ENCODE peak calls at places on chromosomes 4 and X, in four cellular contexts. V is tibial nerve, A is WERI-Rb-1, Q is PC-3. E is an unnamed sample.

GRCh38 chr4:2041234-2042130 is 17.6 kb upstream of the NAT8L start:
- DNase-seq in A (peak), V (peak), Q (peak), E (no peak)

GRCh38 chr4:77819409-77819835 is 254 bp upstream of the CNOT6L start:
- DNase-seq in A (peak), Q (no peak), V (no peak), E (peak)

GRCh38 chr4:106305435-106306055 is 10.5 kb downstream of the TBCK start:
- DNase-seq in A (no peak), Q (no peak), V (no peak), E (no peak)

GRCh38 chrX:70452143-70452733 is 7.6 kb downstream of the DLG3 start:
- DNase-seq in Q (peak), V (peak), A (peak), E (no peak)

GRCh38 chr4:39228377-39228776 is 46.0 kb downstream of the WDR19 start:
- DNase-seq in A (no peak), Q (no peak), V (no peak), E (no peak)

GRCh38 chrX:55187281-55187680 is 32.9 kb upstream of the PAGE5 start:
- DNase-seq in V (no peak), Q (peak), A (no peak), E (no peak)

GRCh38 chr4:93203708-93204107 is 624.8 kb upstream of the ATOH1 start:
- DNase-seq in A (no peak), Q (no peak), V (no peak), E (no peak)

GRCh38 chr4:33063238-33063637 is 2343.1 kb downstream of the PCDH7 start:
- DNase-seq in Q (peak), A (no peak), V (no peak), E (no peak)

GRCh38 chr4:155599102-155599501 is 67.5 kb upstream of the GUCY1A1 start:
- DNase-seq in Q (no peak), A (no peak), V (no peak), E (no peak)

GRCh38 chr4:174365018-174365587 is 81.4 kb downstream of the CEP44 start:
- DNase-seq in A (no peak), V (no peak), Q (peak), E (no peak)

GRCh38 chr4:184074989-184075388 is 142.7 kb downstream of the ENPP6 start:
- DNase-seq in A (no peak), Q (no peak), V (no peak), E (no peak)

GRCh38 chr4:72567821-72568620 is 1.0 kb downstream of the ADAMTS3 start:
- DNase-seq in V (peak), A (peak), Q (peak), E (peak)

GRCh38 chr4:6137027-6137746 is 63.2 kb downstream of the JAKMIP1 start:
- DNase-seq in Q (no peak), V (no peak), A (no peak), E (no peak)

GRCh38 chrX:103533428-103534216 is 14.3 kb upstream of the RAB40A start:
- DNase-seq in V (peak), A (peak), Q (peak), E (peak)

GRCh38 chr4:5992171-5993062 is 25.8 kb downstream of the C4orf50 start:
- DNase-seq in V (no peak), A (peak), Q (no peak), E (peak)

GRCh38 chrX:14776901-14777300 is 96.0 kb downstream of the FANCB start:
- DNase-seq in A (no peak), Q (no peak), V (no peak), E (no peak)

GRCh38 chr4:184648220-184649025 is 824 bp downstream of the CASP3 start:
- DNase-seq in Q (peak), V (peak), A (peak), E (peak)

GRCh38 chr4:61511716-61512488 is 311.8 kb downstream of the ADGRL3 start:
- DNase-seq in A (no peak), Q (peak), V (no peak), E (no peak)

GRCh38 chr4:69025191-69025998 is 70.9 kb upstream of the UGT2B7 start:
- DNase-seq in A (peak), V (no peak), Q (peak), E (no peak)

GRCh38 chr4:23005691-23006090 is 313.0 kb downstream of the GBA3 start:
- DNase-seq in A (no peak), V (no peak), Q (no peak), E (no peak)

GRCh38 chr4:815464-816146 is 10.3 kb downstream of the CPLX1 start:
- DNase-seq in V (no peak), Q (no peak), A (no peak), E (no peak)

GRCh38 chr4:41142946-41143720 is 71.2 kb downstream of the APBB2 start:
- DNase-seq in Q (peak), A (no peak), V (peak), E (peak)

GRCh38 chrX:155966876-155967275 is 30.6 kb upstream of the IL9R start:
- DNase-seq in A (peak), V (no peak), Q (peak), E (no peak)

GRCh38 chr4:140726776-140727500 is 29.2 kb downstream of the TBC1D9 start:
- DNase-seq in V (no peak), A (no peak), Q (peak), E (no peak)

GRCh38 chr4:37993806-37994205 is 33.6 kb downstream of the PTTG2 start:
- DNase-seq in V (no peak), A (no peak), Q (no peak), E (no peak)
- H3K4me3 ChIP-seq in V (no peak), A (no peak), Q (no peak), E (no peak)

GRCh38 chr4:47466061-47466785 is 2.7 kb upstream of the COMMD8 start:
- DNase-seq in A (no peak), V (no peak), Q (no peak), E (no peak)

GRCh38 chr4:47462799-47463234 is 685 bp downstream of the COMMD8 start:
- DNase-seq in V (no peak), Q (no peak), A (no peak), E (no peak)

GRCh38 chr4:47468686-47469365 is 5.3 kb upstream of the COMMD8 start:
- DNase-seq in V (no peak), A (no peak), Q (no peak), E (no peak)

GRCh38 chr4:47465008-47465407 is 1.5 kb upstream of the COMMD8 start:
- DNase-seq in V (no peak), A (no peak), Q (no peak), E (no peak)

DNA sequence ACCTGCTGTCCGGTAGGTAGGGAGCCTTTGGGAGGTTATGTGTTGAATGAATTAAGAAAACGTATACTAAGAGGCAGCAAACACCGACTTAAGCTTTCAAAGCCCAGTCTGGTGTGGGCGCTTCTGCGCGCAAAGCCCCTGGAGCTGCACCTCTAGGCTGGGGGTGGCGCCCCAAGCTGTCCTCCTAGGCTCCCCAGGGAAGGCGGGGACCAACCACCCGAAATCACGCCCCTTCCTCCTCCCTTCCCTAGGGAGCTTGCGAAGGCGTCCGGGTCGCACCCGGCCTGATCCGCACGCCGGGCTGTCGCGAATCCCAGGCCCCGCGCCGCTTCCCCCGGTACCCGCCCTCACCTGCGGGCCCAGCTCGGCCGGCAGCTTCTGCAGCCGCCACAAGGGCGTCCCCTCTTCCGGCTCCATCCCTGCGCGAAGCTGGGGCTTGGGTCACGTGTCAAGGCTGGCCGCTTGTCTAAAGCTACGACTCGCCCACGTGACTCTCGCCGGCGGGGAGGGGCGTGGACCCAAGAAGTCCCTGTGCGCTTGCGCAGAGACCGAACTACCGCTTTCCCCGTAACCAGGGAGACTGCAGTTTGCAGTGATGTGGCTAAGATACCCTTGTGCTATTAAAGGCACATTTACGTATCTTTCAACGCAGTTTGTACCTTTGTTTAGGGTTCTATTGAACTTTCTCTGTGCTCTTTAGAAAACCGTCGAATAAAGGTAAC is at the start of gene COMMD8:
- DNase-seq in Q (peak), A (peak), V (peak), E (peak)
- TF ChIP-seq CTCF in Q (no peak), A (peak), V (peak), E (peak)

GRCh38 chr4:102388636-102389035 is 43.4 kb upstream of the SLC39A8 start:
- DNase-seq in V (no peak), A (no peak), Q (peak), E (no peak)
- H3K27ac ChIP-seq in V (no peak), A (no peak), Q (no peak), E (no peak)

GRCh38 chr4:26365537-26366150 is 44.8 kb downstream of the RBPJ start:
- DNase-seq in V (no peak), A (no peak), Q (no peak), E (no peak)

GRCh38 chr4:26362745-26363439 is 42.1 kb downstream of the RBPJ start:
- DNase-seq in A (no peak), Q (peak), V (no peak), E (no peak)

GRCh38 chr4:26360273-26360672 is 39.5 kb downstream of the RBPJ start:
- DNase-seq in A (no peak), Q (no peak), V (no peak), E (no peak)

GRCh38 chr4:26361287-26361686 is 40.5 kb downstream of the RBPJ start:
- DNase-seq in V (no peak), Q (no peak), A (no peak), E (no peak)

DNA sequence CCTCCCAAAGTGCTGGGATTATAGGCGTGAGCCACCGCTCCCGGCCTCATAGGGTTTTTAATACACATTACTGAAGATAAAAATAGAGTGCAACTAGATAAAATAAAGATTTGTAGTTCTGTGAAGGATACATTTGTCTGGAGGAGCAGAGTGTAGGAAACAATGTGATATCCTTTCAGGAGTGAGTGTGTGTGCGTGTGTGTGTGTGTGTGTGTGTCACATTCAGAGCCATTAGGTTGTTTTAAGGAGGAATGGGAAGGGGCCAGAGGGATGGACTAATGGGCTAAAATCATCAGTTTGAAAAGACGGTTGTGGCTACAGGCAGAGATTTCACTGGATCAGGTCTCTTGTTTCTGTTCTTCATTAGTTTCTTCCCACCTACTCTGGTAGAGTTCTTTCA is 40.0 kb downstream of the RBPJ start:
- DNase-seq in Q (no peak), A (no peak), V (no peak), E (no peak)
- H3K4me3 ChIP-seq in Q (no peak), A (no peak), V (no peak), E (no peak)

DNA sequence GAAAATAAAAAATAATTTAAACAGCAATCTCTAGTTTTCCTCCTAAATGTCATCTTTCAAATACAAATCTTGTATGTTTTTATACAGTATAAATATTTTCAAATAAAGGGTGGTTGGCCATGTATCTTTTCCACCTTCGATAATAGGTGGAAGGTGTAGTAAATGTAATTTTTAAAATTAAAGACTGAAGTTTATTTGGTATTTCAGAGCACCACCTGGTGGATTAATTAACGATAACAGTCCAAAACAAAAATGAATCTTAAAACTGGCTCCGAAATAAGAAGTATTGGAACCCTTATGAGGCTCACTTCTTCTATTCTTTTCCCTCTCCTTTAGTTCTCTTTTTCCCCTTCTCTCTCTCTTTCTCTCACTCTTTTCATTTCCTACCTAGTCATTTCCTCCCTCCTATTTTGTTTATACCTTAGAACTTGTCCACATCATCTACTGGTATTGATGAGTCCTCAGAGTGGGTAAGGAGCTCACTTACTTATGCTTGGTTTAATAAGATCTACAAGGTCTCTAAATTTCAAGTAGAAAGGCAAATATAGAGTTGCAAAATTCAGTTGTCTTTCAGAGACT is 82.9 kb upstream of the EXOC1L start:
- DNase-seq in V (no peak), A (no peak), Q (peak), E (no peak)
- TF ChIP-seq CTCF in V (peak), A (no peak), Q (peak), E (no peak)